ENCODE peak calls at places on chromosomes 12 and 14, in six cellular contexts. One of them, this sample, is unnamed.

GRCh38 chr14:66359500-66359899 is 126.7 kb upstream of the CCDC196 start:
- DNase-seq in GM12864: peak
- DNase-seq in Caco-2: peak
- DNase-seq in foreskin fibroblast: peak
- DNase-seq in HL-60: no peak
- DNase-seq in astrocyte of the spinal cord: peak
- DNase-seq in this sample: no peak

GRCh38 chr12:132506730-132507538 is 17.0 kb downstream of the FBRSL1 start:
- DNase-seq in GM12864: no peak
- DNase-seq in Caco-2: no peak
- DNase-seq in foreskin fibroblast: peak
- DNase-seq in HL-60: no peak
- DNase-seq in astrocyte of the spinal cord: peak
- DNase-seq in this sample: no peak

GRCh38 chr12:49282302-49282701 is 12.6 kb upstream of the PRPH start:
- DNase-seq in GM12864: no peak
- DNase-seq in Caco-2: no peak
- DNase-seq in foreskin fibroblast: no peak
- DNase-seq in HL-60: no peak
- DNase-seq in astrocyte of the spinal cord: no peak
- DNase-seq in this sample: no peak

GRCh38 chr14:96626916-96627315 is 124.7 kb downstream of the PAPOLA start:
- DNase-seq in GM12864: no peak
- DNase-seq in Caco-2: no peak
- DNase-seq in foreskin fibroblast: no peak
- DNase-seq in HL-60: peak
- DNase-seq in astrocyte of the spinal cord: no peak
- DNase-seq in this sample: no peak

GRCh38 chr14:49550284-49551184 is 35.6 kb downstream of the RPS29 start:
- DNase-seq in GM12864: no peak
- DNase-seq in Caco-2: peak
- DNase-seq in foreskin fibroblast: no peak
- DNase-seq in HL-60: no peak
- DNase-seq in astrocyte of the spinal cord: peak
- DNase-seq in this sample: no peak

GRCh38 chr12:43728117-43728516 is 30.5 kb downstream of the PUS7L start:
- DNase-seq in GM12864: no peak
- DNase-seq in Caco-2: no peak
- DNase-seq in foreskin fibroblast: no peak
- DNase-seq in HL-60: no peak
- DNase-seq in astrocyte of the spinal cord: no peak
- DNase-seq in this sample: no peak

GRCh38 chr12:132471011-132471857 is 18.7 kb upstream of the FBRSL1 start:
- DNase-seq in GM12864: peak
- DNase-seq in Caco-2: peak
- DNase-seq in foreskin fibroblast: no peak
- DNase-seq in HL-60: peak
- DNase-seq in astrocyte of the spinal cord: no peak
- DNase-seq in this sample: no peak

GRCh38 chr14:93029417-93029816 is 86.3 kb downstream of the ITPK1 start:
- DNase-seq in GM12864: no peak
- DNase-seq in Caco-2: no peak
- DNase-seq in foreskin fibroblast: no peak
- DNase-seq in HL-60: no peak
- DNase-seq in astrocyte of the spinal cord: no peak
- DNase-seq in this sample: no peak

GRCh38 chr14:97848351-97848980 is 1051.3 kb downstream of the VRK1 start:
- DNase-seq in GM12864: no peak
- DNase-seq in Caco-2: peak
- DNase-seq in foreskin fibroblast: no peak
- DNase-seq in HL-60: no peak
- DNase-seq in astrocyte of the spinal cord: no peak
- DNase-seq in this sample: no peak

GRCh38 chr14:96762650-96763049 is 34.5 kb upstream of the VRK1 start:
- DNase-seq in GM12864: peak
- DNase-seq in Caco-2: peak
- DNase-seq in foreskin fibroblast: peak
- DNase-seq in HL-60: peak
- DNase-seq in astrocyte of the spinal cord: peak
- DNase-seq in this sample: no peak

GRCh38 chr12:49059385-49060232 is 985 bp downstream of the KMT2D start:
- DNase-seq in GM12864: no peak
- DNase-seq in Caco-2: peak
- DNase-seq in foreskin fibroblast: peak
- DNase-seq in HL-60: no peak
- DNase-seq in astrocyte of the spinal cord: no peak
- DNase-seq in this sample: no peak

GRCh38 chr12:12899530-12900380 is 8.4 kb downstream of the GPRC5A start:
- DNase-seq in GM12864: no peak
- DNase-seq in Caco-2: no peak
- DNase-seq in foreskin fibroblast: peak
- DNase-seq in HL-60: no peak
- DNase-seq in astrocyte of the spinal cord: peak
- DNase-seq in this sample: peak

GRCh38 chr14:50000215-50001145 is 107.6 kb downstream of the ARF6 start:
- DNase-seq in GM12864: peak
- DNase-seq in Caco-2: peak
- DNase-seq in foreskin fibroblast: peak
- DNase-seq in HL-60: peak
- DNase-seq in astrocyte of the spinal cord: peak
- DNase-seq in this sample: peak

GRCh38 chr12:45248095-45248494 is 32.2 kb downstream of the ANO6 start:
- DNase-seq in GM12864: no peak
- DNase-seq in Caco-2: no peak
- DNase-seq in foreskin fibroblast: no peak
- DNase-seq in HL-60: no peak
- DNase-seq in astrocyte of the spinal cord: no peak
- DNase-seq in this sample: no peak

GRCh38 chr14:101359221-101360044 is 201.9 kb upstream of the DIO3 start:
- DNase-seq in GM12864: no peak
- DNase-seq in Caco-2: no peak
- DNase-seq in foreskin fibroblast: no peak
- DNase-seq in HL-60: no peak
- DNase-seq in astrocyte of the spinal cord: peak
- DNase-seq in this sample: no peak

GRCh38 chr12:39606712-39607423 is 12.7 kb downstream of the ABCD2 start:
- DNase-seq in GM12864: no peak
- DNase-seq in Caco-2: no peak
- DNase-seq in foreskin fibroblast: no peak
- DNase-seq in HL-60: no peak
- DNase-seq in astrocyte of the spinal cord: no peak
- DNase-seq in this sample: no peak

GRCh38 chr14:37746140-37746832 is 150.9 kb downstream of the TTC6 start:
- DNase-seq in GM12864: no peak
- DNase-seq in Caco-2: no peak
- DNase-seq in foreskin fibroblast: no peak
- DNase-seq in HL-60: no peak
- DNase-seq in astrocyte of the spinal cord: no peak
- DNase-seq in this sample: no peak

GRCh38 chr14:51460051-51460450 is 191.7 kb upstream of the FRMD6 start:
- DNase-seq in GM12864: no peak
- DNase-seq in Caco-2: no peak
- DNase-seq in foreskin fibroblast: peak
- DNase-seq in HL-60: no peak
- DNase-seq in astrocyte of the spinal cord: no peak
- DNase-seq in this sample: no peak

GRCh38 chr12:42128327-42128726 is 16.3 kb downstream of the GXYLT1 start:
- DNase-seq in GM12864: no peak
- DNase-seq in Caco-2: no peak
- DNase-seq in foreskin fibroblast: no peak
- DNase-seq in HL-60: no peak
- DNase-seq in astrocyte of the spinal cord: peak
- DNase-seq in this sample: no peak

GRCh38 chr12:111363578-111363977 is 5.3 kb downstream of the PHETA1 start:
- DNase-seq in GM12864: no peak
- DNase-seq in Caco-2: no peak
- DNase-seq in foreskin fibroblast: peak
- DNase-seq in HL-60: no peak
- DNase-seq in astrocyte of the spinal cord: peak
- DNase-seq in this sample: peak

GRCh38 chr12:128069359-128069997 is 197.5 kb upstream of the TMEM132C start:
- DNase-seq in GM12864: no peak
- DNase-seq in Caco-2: peak
- DNase-seq in foreskin fibroblast: peak
- DNase-seq in HL-60: peak
- DNase-seq in astrocyte of the spinal cord: peak
- DNase-seq in this sample: peak

GRCh38 chr14:99609245-99610117 is 5.5 kb upstream of the CCDC85C start:
- DNase-seq in GM12864: no peak
- DNase-seq in Caco-2: no peak
- DNase-seq in foreskin fibroblast: no peak
- DNase-seq in HL-60: no peak
- DNase-seq in astrocyte of the spinal cord: no peak
- DNase-seq in this sample: no peak

GRCh38 chr12:51771008-51771407 is 77.5 kb downstream of the FIGNL2 start:
- DNase-seq in GM12864: no peak
- DNase-seq in Caco-2: no peak
- DNase-seq in foreskin fibroblast: no peak
- DNase-seq in HL-60: no peak
- DNase-seq in astrocyte of the spinal cord: no peak
- DNase-seq in this sample: no peak

GRCh38 chr14:69615471-69616407 is 4.3 kb downstream of the SUSD6 start:
- DNase-seq in GM12864: peak
- DNase-seq in Caco-2: no peak
- DNase-seq in foreskin fibroblast: peak
- DNase-seq in HL-60: peak
- DNase-seq in astrocyte of the spinal cord: peak
- DNase-seq in this sample: no peak

GRCh38 chr12:49636979-49637378 is 13.6 kb downstream of the PRPF40B start:
- DNase-seq in GM12864: peak
- DNase-seq in Caco-2: peak
- DNase-seq in foreskin fibroblast: peak
- DNase-seq in HL-60: peak
- DNase-seq in astrocyte of the spinal cord: peak
- DNase-seq in this sample: no peak

GRCh38 chr12:92745874-92746553 is 43.2 kb downstream of the PLEKHG7 start:
- DNase-seq in GM12864: no peak
- DNase-seq in Caco-2: no peak
- DNase-seq in foreskin fibroblast: peak
- DNase-seq in HL-60: no peak
- DNase-seq in astrocyte of the spinal cord: peak
- DNase-seq in this sample: peak

GRCh38 chr12:55955800-55956508 is 9.9 kb downstream of the PMEL start:
- DNase-seq in GM12864: no peak
- DNase-seq in Caco-2: peak
- DNase-seq in foreskin fibroblast: peak
- DNase-seq in HL-60: peak
- DNase-seq in astrocyte of the spinal cord: peak
- DNase-seq in this sample: no peak
- TF ChIP-seq CTCF in GM12864: no peak
- TF ChIP-seq CTCF in Caco-2: peak
- TF ChIP-seq CTCF in foreskin fibroblast: peak
- TF ChIP-seq CTCF in HL-60: peak
- TF ChIP-seq CTCF in astrocyte of the spinal cord: peak
- TF ChIP-seq CTCF in this sample: peak

GRCh38 chr14:68530443-68530842 is 262.4 kb downstream of the ZFP36L1 start:
- DNase-seq in GM12864: no peak
- DNase-seq in Caco-2: no peak
- DNase-seq in foreskin fibroblast: no peak
- DNase-seq in HL-60: no peak
- DNase-seq in astrocyte of the spinal cord: no peak
- DNase-seq in this sample: no peak

GRCh38 chr14:68526420-68527105 is 266.3 kb downstream of the ZFP36L1 start:
- DNase-seq in GM12864: no peak
- DNase-seq in Caco-2: no peak
- DNase-seq in foreskin fibroblast: no peak
- DNase-seq in HL-60: no peak
- DNase-seq in astrocyte of the spinal cord: no peak
- DNase-seq in this sample: no peak

GRCh38 chr14:68525516-68525915 is 267.4 kb downstream of the ZFP36L1 start:
- DNase-seq in GM12864: no peak
- DNase-seq in Caco-2: no peak
- DNase-seq in foreskin fibroblast: no peak
- DNase-seq in HL-60: no peak
- DNase-seq in astrocyte of the spinal cord: no peak
- DNase-seq in this sample: no peak

GRCh38 chr14:68527329-68527851 is 265.5 kb downstream of the ZFP36L1 start:
- DNase-seq in GM12864: no peak
- DNase-seq in Caco-2: no peak
- DNase-seq in foreskin fibroblast: no peak
- DNase-seq in HL-60: no peak
- DNase-seq in astrocyte of the spinal cord: no peak
- DNase-seq in this sample: no peak

DNA sequence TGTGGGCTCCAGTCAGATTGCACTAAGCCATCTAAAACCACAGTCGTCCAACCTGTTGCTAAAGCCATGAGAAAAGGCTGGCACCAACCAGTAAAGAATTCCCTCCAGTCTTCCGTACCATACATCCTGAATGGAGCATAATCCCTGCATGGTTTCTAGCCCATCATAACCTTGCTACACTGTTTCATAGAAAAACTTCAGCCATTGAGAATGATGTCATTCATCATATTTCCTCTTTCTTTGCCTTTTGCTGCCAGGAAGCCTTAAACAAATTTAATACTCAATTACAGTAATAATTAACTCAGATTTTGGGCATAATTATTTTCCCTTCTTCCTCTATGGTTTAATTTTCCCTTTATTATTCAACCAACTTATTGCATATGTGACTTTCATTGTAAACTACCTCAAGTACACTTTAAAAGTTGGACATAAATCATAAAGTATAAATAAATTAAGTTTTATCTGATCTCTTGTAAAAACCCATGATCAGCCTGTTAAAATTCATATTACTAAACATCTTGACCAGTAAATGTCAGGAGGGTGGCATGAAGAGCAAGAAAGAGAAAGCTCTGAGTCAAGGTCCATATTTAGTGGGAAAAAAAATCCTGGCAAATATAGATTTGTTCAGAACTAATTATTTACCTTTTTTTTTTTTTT is 264.7 kb downstream of the ZFP36L1 start:
- DNase-seq in GM12864: no peak
- DNase-seq in Caco-2: no peak
- DNase-seq in foreskin fibroblast: no peak
- DNase-seq in HL-60: no peak
- DNase-seq in astrocyte of the spinal cord: no peak
- DNase-seq in this sample: no peak
- H3K4me3 ChIP-seq in GM12864: no peak
- H3K4me3 ChIP-seq in Caco-2: no peak
- H3K4me3 ChIP-seq in foreskin fibroblast: no peak
- H3K4me3 ChIP-seq in HL-60: no peak
- H3K4me3 ChIP-seq in astrocyte of the spinal cord: no peak
- H3K4me3 ChIP-seq in this sample: no peak

GRCh38 chr12:90958995-90959394 is 4.0 kb upstream of the CCER1 start:
- DNase-seq in GM12864: no peak
- DNase-seq in Caco-2: no peak
- DNase-seq in foreskin fibroblast: no peak
- DNase-seq in HL-60: no peak
- DNase-seq in astrocyte of the spinal cord: no peak
- DNase-seq in this sample: no peak
- TF ChIP-seq CTCF in GM12864: no peak
- TF ChIP-seq CTCF in Caco-2: no peak
- TF ChIP-seq CTCF in foreskin fibroblast: peak
- TF ChIP-seq CTCF in HL-60: no peak
- TF ChIP-seq CTCF in astrocyte of the spinal cord: peak
- TF ChIP-seq CTCF in this sample: peak

DNA sequence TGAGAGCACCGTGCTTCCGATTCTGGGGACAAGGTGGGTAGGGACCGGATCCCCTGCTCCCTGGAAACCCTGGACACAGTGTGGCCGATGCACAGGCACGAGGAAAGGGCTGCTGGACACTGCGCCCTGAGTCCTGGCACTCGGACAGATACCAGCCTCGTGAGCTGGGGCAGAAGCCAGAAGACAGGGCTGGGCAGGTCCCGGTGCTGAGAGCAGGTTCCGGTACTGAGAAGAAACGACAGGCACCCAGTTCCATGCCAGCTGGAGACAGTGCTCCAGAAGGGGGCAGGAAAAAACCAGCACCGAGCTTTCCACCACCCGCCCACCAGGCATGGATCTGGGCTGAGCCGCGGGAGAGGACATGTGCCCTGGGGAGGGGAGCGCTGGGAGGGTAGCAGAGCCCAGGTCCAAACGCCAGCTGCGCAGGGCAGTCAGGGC is 6.5 kb downstream of the XRCC3 start:
- DNase-seq in GM12864: no peak
- DNase-seq in Caco-2: no peak
- DNase-seq in foreskin fibroblast: no peak
- DNase-seq in HL-60: no peak
- DNase-seq in astrocyte of the spinal cord: no peak
- DNase-seq in this sample: no peak
- H3K4me3 ChIP-seq in GM12864: no peak
- H3K4me3 ChIP-seq in Caco-2: no peak
- H3K4me3 ChIP-seq in foreskin fibroblast: no peak
- H3K4me3 ChIP-seq in HL-60: no peak
- H3K4me3 ChIP-seq in astrocyte of the spinal cord: no peak
- H3K4me3 ChIP-seq in this sample: no peak